ENCODE peak calls at places on chromosomes 6 and 20, in six cellular contexts. M, F, X, W, T and H are unnamed samples.

GRCh38 chr6:54700158-54700557 is 146.4 kb upstream of the FAM83B start:
- DNase-seq in M (no peak), F (no peak), X (no peak), W (no peak), T (no peak), H (no peak)

GRCh38 chr6:111717621-111718020 is 111.9 kb upstream of the TRAF3IP2 start:
- DNase-seq in M (no peak), F (no peak), X (no peak), W (no peak), T (no peak), H (no peak)

GRCh38 chr20:38601216-38602184 is at the start of gene ARHGAP40:
- DNase-seq in M (no peak), F (no peak), X (no peak), W (no peak), T (no peak), H (no peak)

GRCh38 chr20:38991814-38992593 is 29.9 kb downstream of the DHX35 start:
- DNase-seq in M (no peak), F (no peak), X (no peak), W (no peak), T (no peak), H (no peak)

GRCh38 chr6:121405306-121405705 is 30.1 kb upstream of the GJA1 start:
- DNase-seq in M (no peak), F (no peak), X (no peak), W (no peak), T (no peak), H (no peak)

GRCh38 chr6:42118162-42119001 is 24.0 kb downstream of the C6orf132 start:
- DNase-seq in M (no peak), F (peak; percentile 51), X (peak; percentile 87), W (no peak), T (no peak), H (no peak)

GRCh38 chr6:137729866-137730629 is 137.0 kb upstream of the TNFAIP3 start:
- DNase-seq in M (peak; percentile 85), F (peak; percentile 68), X (no peak), W (no peak), T (peak; percentile 83), H (no peak)

GRCh38 chr6:36962874-36963273 is 8.3 kb downstream of the PI16 start:
- DNase-seq in M (peak; percentile 56), F (peak; percentile 39), X (peak; percentile 84), W (peak; percentile 76), T (peak; percentile 68), H (peak; percentile 77)

GRCh38 chr20:13105864-13106457 is 97.2 kb downstream of the SPTLC3 start:
- DNase-seq in M (peak; percentile 68), F (peak; percentile 71), X (peak; percentile 9), W (no peak), T (peak; percentile 61), H (no peak)

GRCh38 chr6:54655162-54655561 is 191.4 kb upstream of the FAM83B start:
- DNase-seq in M (no peak), F (no peak), X (no peak), W (no peak), T (no peak), H (no peak)

GRCh38 chr6:11632231-11632630 is 94.7 kb downstream of the TMEM170B start:
- DNase-seq in M (peak; percentile 64), F (no peak), X (peak; percentile 49), W (no peak), T (no peak), H (no peak)

GRCh38 chr6:56714273-56714672 is 71.6 kb upstream of the DST start:
- DNase-seq in M (no peak), F (no peak), X (no peak), W (no peak), T (no peak), H (no peak)

GRCh38 chr6:44481765-44482164 is 94.3 kb downstream of the CDC5L start:
- DNase-seq in M (no peak), F (no peak), X (no peak), W (no peak), T (no peak), H (no peak)

GRCh38 chr6:90787411-90787810 is 200.5 kb upstream of the MAP3K7 start:
- DNase-seq in M (no peak), F (no peak), X (no peak), W (no peak), T (no peak), H (no peak)

GRCh38 chr6:41042167-41042566 is at the start of gene TSPO2:
- DNase-seq in M (no peak), F (no peak), X (no peak), W (no peak), T (no peak), H (no peak)

GRCh38 chr6:112879920-112880413 is 532.8 kb downstream of the RFPL4B start:
- DNase-seq in M (no peak), F (no peak), X (peak; percentile 42), W (peak; percentile 8), T (no peak), H (no peak)

GRCh38 chr20:375265-375889 is 5.2 kb upstream of the TRIB3 start:
- DNase-seq in M (no peak), F (no peak), X (no peak), W (no peak), T (no peak), H (no peak)

GRCh38 chr6:131167773-131168172 is 32.5 kb downstream of the AKAP7 start:
- DNase-seq in M (peak; percentile 23), F (peak; percentile 47), X (no peak), W (no peak), T (peak; percentile 31), H (no peak)

GRCh38 chr6:119174879-119175817 is 96.7 kb upstream of the FAM184A start:
- DNase-seq in M (peak; percentile 27), F (peak; percentile 79), X (no peak), W (no peak), T (peak; percentile 60), H (no peak)

GRCh38 chr20:825710-826421 is 7.6 kb upstream of the FAM110A start:
- DNase-seq in M (peak; percentile 13), F (no peak), X (no peak), W (no peak), T (no peak), H (no peak)

GRCh38 chr6:154488802-154489437 is 21.6 kb downstream of the CNKSR3 start:
- DNase-seq in M (peak; percentile 63), F (peak; percentile 76), X (no peak), W (no peak), T (peak; percentile 40), H (no peak)

GRCh38 chr6:107080036-107080435 is 35.3 kb downstream of the BEND3 start:
- DNase-seq in M (peak; percentile 19), F (no peak), X (no peak), W (no peak), T (no peak), H (no peak)

GRCh38 chr6:39233333-39233732 is 4.1 kb upstream of the KCNK5 start:
- DNase-seq in M (no peak), F (no peak), X (no peak), W (no peak), T (no peak), H (no peak)
- H3K4me3 ChIP-seq in M (no peak overlapping the region), F (no peak overlapping the region), X (no peak overlapping the region), W (no peak overlapping the region), T (no peak overlapping the region), H (no peak overlapping the region)

DNA sequence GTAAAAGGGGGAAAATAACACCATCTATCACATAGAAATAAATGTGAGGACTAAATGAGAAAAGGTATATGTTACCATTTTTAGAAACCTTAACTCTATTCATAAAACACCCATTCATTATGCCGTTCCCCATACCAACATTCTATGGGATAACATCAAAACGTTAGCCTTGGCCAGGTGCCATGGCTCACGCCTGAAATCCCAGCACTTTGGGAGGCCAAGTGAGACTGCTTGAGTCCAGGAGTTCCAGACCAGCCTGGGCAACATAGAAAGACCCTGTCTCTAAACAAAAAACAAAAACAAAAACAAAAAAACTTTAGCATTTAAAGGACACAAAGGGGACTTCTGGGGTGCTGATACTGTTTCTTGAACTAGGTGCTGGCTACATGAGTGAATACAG is 1.3 kb downstream of the PIGU start:
- DNase-seq in M (no peak), F (no peak), X (no peak), W (no peak), T (no peak), H (no peak)
- H3K4me3 ChIP-seq in M (no peak overlapping the region), F (no peak overlapping the region), X (no peak overlapping the region), W (no peak overlapping the region), T (no peak overlapping the region), H (no peak overlapping the region)

DNA sequence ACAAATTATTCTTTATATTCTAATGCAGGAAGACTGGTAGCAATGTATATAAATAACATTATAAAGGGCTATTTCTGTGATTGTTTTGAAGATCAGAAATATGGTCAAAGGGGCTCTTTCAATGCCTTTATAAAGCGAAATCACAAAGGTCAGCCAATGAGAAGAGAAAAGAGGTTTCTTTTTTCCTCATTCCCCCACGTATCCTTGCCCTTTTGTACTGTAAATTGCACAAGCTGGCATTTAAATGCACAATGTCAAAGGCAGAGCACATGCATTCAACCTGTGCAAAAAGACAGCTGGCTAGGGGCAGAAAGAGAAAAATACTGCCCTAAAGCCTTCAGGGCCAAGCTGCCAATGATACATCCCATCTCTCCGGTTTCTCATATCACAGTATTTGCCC is 219.3 kb downstream of the TRDN start:
- DNase-seq in M (no peak), F (no peak), X (no peak), W (no peak), T (no peak), H (no peak)
- H3K4me3 ChIP-seq in M (no peak overlapping the region), F (no peak overlapping the region), X (no peak overlapping the region), W (no peak overlapping the region), T (no peak overlapping the region), H (no peak overlapping the region)

GRCh38 chr6:28775052-28775376 is 148.8 kb downstream of the TRIM27 start:
- DNase-seq in M (no peak), F (no peak), X (no peak), W (no peak), T (no peak), H (no peak)

GRCh38 chr6:28770732-28771131 is 153.1 kb downstream of the TRIM27 start:
- DNase-seq in M (no peak), F (no peak), X (no peak), W (no peak), T (no peak), H (no peak)

GRCh38 chr6:28771401-28772267 is 152.2 kb downstream of the TRIM27 start:
- DNase-seq in M (no peak), F (no peak), X (no peak), W (no peak), T (no peak), H (no peak)

GRCh38 chr6:28774292-28775051 is 149.3 kb downstream of the TRIM27 start:
- DNase-seq in M (no peak), F (no peak), X (no peak), W (no peak), T (no peak), H (no peak)

DNA sequence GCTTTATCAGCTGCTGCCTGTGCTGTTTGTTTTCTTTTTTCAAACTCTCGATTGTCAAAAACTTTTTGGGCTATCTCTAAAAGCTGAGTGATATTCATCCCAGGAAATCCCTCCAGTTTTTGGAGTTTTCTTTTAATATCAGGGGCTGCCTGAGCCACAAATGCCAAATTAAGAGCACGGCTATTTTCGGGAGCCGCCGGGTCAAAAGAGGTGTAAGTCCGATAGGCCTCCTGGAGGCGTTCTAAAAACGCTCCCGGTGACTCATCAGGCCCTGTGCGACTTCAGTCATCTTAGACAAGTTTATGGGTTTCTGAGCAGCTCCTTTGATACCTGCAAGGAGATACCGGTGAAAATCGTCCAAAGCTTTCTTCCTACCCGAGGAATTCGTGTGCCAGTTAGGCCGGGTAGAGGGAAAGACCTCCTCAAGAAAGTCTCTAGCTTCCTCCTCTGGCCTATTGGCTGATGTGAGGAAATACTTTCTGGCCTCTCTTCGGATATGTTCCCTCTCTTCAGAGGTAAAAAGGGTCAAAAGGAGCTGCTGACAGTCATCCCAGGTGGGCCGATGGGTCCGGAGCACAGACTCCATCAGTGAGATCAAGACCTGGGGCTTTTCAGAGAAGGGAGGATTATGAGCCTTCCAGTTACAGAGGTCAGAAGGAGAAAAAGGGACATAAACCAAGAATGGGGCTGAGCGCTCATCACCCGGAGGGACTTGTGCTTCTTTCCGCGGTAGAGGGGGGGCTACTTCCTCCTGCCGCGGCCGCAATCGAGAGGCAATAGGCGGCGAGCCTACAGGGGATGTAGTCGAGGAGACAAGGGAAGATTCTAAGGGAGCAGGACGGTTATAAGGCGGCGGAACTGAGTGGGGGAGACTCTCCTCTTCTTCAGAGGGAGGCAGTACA is 151.1 kb downstream of the TRIM27 start:
- DNase-seq in M (no peak), F (no peak), X (no peak), W (no peak), T (no peak), H (no peak)
- H3K4me3 ChIP-seq in M (no peak overlapping the region), F (no peak overlapping the region), X (no peak overlapping the region), W (no peak overlapping the region), T (no peak overlapping the region), H (no peak overlapping the region)